ENCODE peak calls at places on chromosome 16, in ten cellular contexts. Q is lung, X is prostate gland, N is psoas muscle, G is tibial artery, Y is endodermal cell, K is cardiac muscle cell, W is mammary epithelial cell, V is pancreas, D is left lung. C is an unnamed sample. For H3K4me1 and H3K27me3, the result is how much of the 10 kb centered on the place peaks cover.

GRCh38 chr16:30747799-30748633 is at the start of gene PHKG2:
- DNase-seq in Q (peak), X (peak), V (peak), K (peak), G (peak), N (peak), Y (peak), W (peak), D (peak), C (peak)

GRCh38 chr16:84072014-84072413 is 29.4 kb upstream of the SLC38A8 start:
- DNase-seq in Q (no peak), G (no peak), Y (no peak), X (no peak), K (no peak), W (peak), N (no peak), D (no peak), V (no peak), C (no peak)

GRCh38 chr16:51129105-51129504 is 22.0 kb downstream of the SALL1 start:
- DNase-seq in D (no peak), V (no peak), G (no peak), Q (no peak), N (no peak), W (no peak), K (peak), Y (no peak), X (no peak), C (no peak)

GRCh38 chr16:13553453-13553985 is 366.4 kb upstream of the ERCC4 start:
- DNase-seq in N (no peak), Q (no peak), W (no peak), Y (no peak), D (no peak), V (no peak), K (no peak), G (no peak), X (no peak), C (no peak)

GRCh38 chr16:12573300-12573699 is 230.4 kb downstream of the CPPED1 start:
- DNase-seq in D (no peak), N (no peak), V (no peak), X (no peak), Q (no peak), W (no peak), Y (no peak), G (peak), K (no peak), C (no peak)

GRCh38 chr16:11004957-11005610 is 60.7 kb downstream of the CLEC16A start:
- DNase-seq in W (peak), N (no peak), K (no peak), G (no peak), Y (no peak), X (no peak), V (no peak), Q (no peak), D (no peak), C (peak)

GRCh38 chr16:79629003-79629402 is 28.5 kb upstream of the MAF start:
- DNase-seq in X (no peak), N (no peak), W (no peak), Y (no peak), V (no peak), D (no peak), K (no peak), Q (no peak), G (no peak), C (no peak)

GRCh38 chr16:60945225-60945624 is 1091.0 kb downstream of the CDH8 start:
- DNase-seq in D (no peak), K (peak), Q (no peak), G (no peak), N (no peak), X (no peak), Y (peak), W (no peak), V (no peak), C (no peak)

GRCh38 chr16:30184430-30185140 is 1.2 kb downstream of the CORO1A start:
- DNase-seq in Q (peak), N (no peak), W (peak), X (no peak), K (no peak), Y (peak), D (peak), V (peak), G (no peak), C (no peak)

GRCh38 chr16:73846292-73846849 is 450.2 kb upstream of the PSMD7 start:
- DNase-seq in D (no peak), N (no peak), W (no peak), V (no peak), K (peak), Y (peak), Q (no peak), X (no peak), G (no peak), C (no peak)

GRCh38 chr16:52557236-52557635 is 10.3 kb upstream of the TOX3 start:
- DNase-seq in Q (no peak), Y (no peak), W (no peak), V (no peak), X (no peak), K (no peak), N (no peak), D (no peak), G (no peak), C (no peak)

GRCh38 chr16:12016166-12016947 is 39.8 kb downstream of the SNX29 start:
- DNase-seq in G (no peak), X (no peak), Y (no peak), Q (no peak), N (no peak), W (peak), D (no peak), V (no peak), K (no peak), C (no peak)

GRCh38 chr16:70711211-70711978 is 25.5 kb upstream of the MTSS2 start:
- DNase-seq in D (no peak), Q (no peak), G (no peak), V (no peak), Y (no peak), N (no peak), K (peak), W (no peak), X (no peak), C (no peak)

GRCh38 chr16:29994613-29995329 is 646 bp downstream of the HIRIP3 start:
- DNase-seq in Q (peak), G (peak), K (no peak), X (no peak), N (peak), D (peak), V (peak), Y (no peak), W (peak), C (no peak)

GRCh38 chr16:58331024-58331707 is 36.3 kb upstream of the PRSS54 start:
- DNase-seq in Q (no peak), N (no peak), W (no peak), K (peak), G (no peak), V (no peak), Y (peak), D (no peak), X (no peak), C (no peak)

GRCh38 chr16:57016301-57016700 is 26.9 kb downstream of the NLRC5 start:
- DNase-seq in G (no peak), V (no peak), K (no peak), X (no peak), D (no peak), Y (no peak), N (no peak), W (no peak), Q (no peak), C (no peak)

GRCh38 chr16:72311426-72311825 is 139.5 kb upstream of the PMFBP1 start:
- DNase-seq in G (no peak), K (no peak), X (no peak), W (no peak), Q (no peak), D (no peak), V (no peak), N (no peak), Y (no peak), C (no peak)

GRCh38 chr16:9258423-9259051 is 167.1 kb downstream of the HAPSTR1 start:
- DNase-seq in N (peak), Q (peak), X (peak), K (peak), G (no peak), V (no peak), Y (peak), D (no peak), W (peak), C (no peak)

GRCh38 chr16:23466162-23466885 is 13.3 kb upstream of the COG7 start:
- DNase-seq in K (no peak), Y (no peak), W (peak), D (no peak), V (no peak), N (peak), Q (no peak), X (no peak), G (no peak), C (no peak)

GRCh38 chr16:80176114-80176513 is 364.7 kb upstream of the DYNLRB2 start:
- DNase-seq in Y (no peak), D (no peak), V (no peak), X (no peak), Q (no peak), N (no peak), K (no peak), G (no peak), W (no peak), C (no peak)

GRCh38 chr16:13351222-13351621 is 449.8 kb downstream of the SHISA9 start:
- DNase-seq in N (no peak), W (no peak), Q (no peak), K (no peak), D (no peak), Y (no peak), G (no peak), V (no peak), X (no peak), C (no peak)

GRCh38 chr16:75928295-75928694 is 202.0 kb upstream of the CPHXL start:
- DNase-seq in G (no peak), X (no peak), Q (no peak), V (no peak), K (no peak), N (no peak), Y (no peak), D (no peak), W (no peak), C (no peak)

GRCh38 chr16:46996391-46996790 is 22.9 kb upstream of the DNAJA2 start:
- DNase-seq in W (no peak), X (no peak), G (no peak), Q (no peak), N (no peak), V (no peak), D (no peak), K (no peak), Y (peak), C (no peak)

GRCh38 chr16:28042856-28043255 is 20.7 kb downstream of the GSG1L start:
- DNase-seq in X (no peak), K (no peak), D (no peak), W (no peak), V (no peak), Q (no peak), N (no peak), G (no peak), Y (no peak), C (no peak)

GRCh38 chr16:10979717-10980601 is 35.6 kb downstream of the CLEC16A start:
- DNase-seq in Y (peak), N (peak), Q (peak), X (peak), G (peak), K (no peak), D (no peak), V (no peak), W (peak), C (peak)

GRCh38 chr16:886802-887731 is 83.7 kb downstream of the LMF1 start:
- DNase-seq in V (peak), W (no peak), G (no peak), Q (no peak), D (peak), X (no peak), K (peak), Y (peak), N (peak), C (no peak)

GRCh38 chr16:75593825-75594820 is 27.9 kb downstream of the GABARAPL2 start:
- DNase-seq in X (no peak), G (peak), Y (peak), N (no peak), D (no peak), K (no peak), V (no peak), W (peak), Q (no peak), C (no peak)

GRCh38 chr16:85210423-85211169 is 98.3 kb upstream of the CIBAR2 start:
- DNase-seq in G (no peak), D (peak), X (no peak), W (peak), K (no peak), V (no peak), Q (no peak), Y (no peak), N (no peak), C (no peak)

GRCh38 chr16:19400709-19401108 is 17.0 kb upstream of the TMC5 start:
- DNase-seq in N (no peak), W (no peak), K (no peak), D (no peak), X (no peak), G (no peak), Y (peak), Q (no peak), V (no peak), C (no peak)
- TF ChIP-seq CTCF in N (no peak), W (peak), K (no peak), D (no peak), X (no peak), G (no peak), Y (peak), Q (no peak), V (no peak), C (no peak)

DNA sequence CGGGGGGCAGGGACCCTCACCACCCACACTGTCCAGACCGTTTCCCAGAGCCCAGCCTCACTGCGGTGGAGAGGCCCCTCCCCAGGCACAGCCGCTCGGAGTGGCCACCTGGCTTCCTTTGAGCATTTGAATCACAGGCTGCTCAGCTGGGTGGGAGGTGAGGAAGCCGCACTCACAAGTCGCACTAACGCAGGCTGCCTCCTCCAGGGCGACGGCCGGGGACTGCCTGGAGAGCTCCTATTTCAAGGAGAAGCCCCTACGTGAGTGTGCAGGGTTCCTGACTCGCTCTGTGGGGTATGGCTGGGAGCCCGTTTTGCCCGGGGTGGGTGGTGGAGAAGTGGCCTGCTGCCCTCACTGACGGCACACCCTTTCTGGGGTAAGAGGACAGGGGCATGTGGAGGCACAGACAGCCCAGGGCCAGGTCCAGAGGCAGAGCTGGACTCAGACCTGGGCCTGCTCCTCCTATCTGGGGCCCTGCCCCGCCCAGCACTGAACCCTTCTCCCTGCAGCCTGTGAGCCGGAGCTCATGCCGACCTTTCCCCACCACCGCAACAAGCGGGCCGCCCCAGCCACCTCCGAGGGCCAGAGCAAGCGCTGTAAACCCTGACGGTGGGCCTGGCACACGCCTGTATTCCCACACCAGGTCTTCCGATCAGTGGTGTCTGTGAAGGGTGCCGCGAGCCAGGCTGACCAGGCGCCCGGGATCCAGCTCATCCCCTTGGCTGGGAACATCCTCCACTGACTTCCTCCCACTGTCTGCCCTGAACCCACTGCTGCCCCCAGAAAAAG is 6.2 kb downstream of the SPATA2L start:
- DNase-seq in X (no peak), W (no peak), K (no peak), N (no peak), V (peak), Y (peak), Q (no peak), G (no peak), D (peak), C (no peak)
- H3K4me1 ChIP-seq in X (under half), W (under half), K (under half), N (under half), V (under half), Y (under half), Q (under half), G (under half), D (under half), C (under half)

DNA sequence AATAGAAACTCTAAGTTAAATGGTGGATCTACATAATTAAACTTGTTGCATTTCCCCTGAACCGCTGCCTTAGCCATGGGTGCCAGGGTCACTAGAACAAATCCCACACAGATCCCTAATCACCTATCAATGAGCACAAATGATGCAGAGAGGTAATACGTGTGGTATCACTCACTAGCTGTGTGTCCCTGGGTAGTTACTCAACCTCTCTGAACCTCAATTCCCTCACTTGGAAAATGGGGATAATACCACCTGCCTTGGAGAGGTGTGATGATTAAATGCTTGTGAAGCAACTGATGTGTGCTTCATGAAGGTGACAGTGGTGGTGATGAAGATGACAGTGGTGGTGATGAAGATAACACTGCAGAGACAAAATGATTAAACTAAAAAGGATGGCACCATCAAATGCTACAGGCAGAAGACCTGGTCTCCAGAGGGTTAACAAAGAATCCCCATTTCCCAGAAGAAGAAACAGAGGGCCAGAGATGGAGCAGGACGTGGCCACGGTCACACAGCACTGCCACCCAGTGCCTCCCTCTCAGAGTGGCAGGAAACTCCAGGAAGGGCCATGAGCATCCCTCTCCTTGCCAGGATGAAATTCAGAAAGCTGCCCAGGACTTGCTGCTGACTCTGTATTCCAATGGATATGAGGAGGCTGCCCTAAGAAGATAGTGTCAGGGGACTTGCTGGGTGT is 17.9 kb upstream of the FOXF1 start:
- DNase-seq in W (no peak), Y (no peak), N (no peak), D (no peak), K (no peak), V (no peak), G (no peak), X (no peak), Q (no peak), C (no peak)
- H3K27me3 ChIP-seq in W (under half), Y (half or more), N (half or more), D (half or more), K (half or more), V (under half), G (half or more), X (under half), Q (under half), C (half or more)

GRCh38 chr16:24906199-24906808 is 60.5 kb downstream of the SLC5A11 start:
- DNase-seq in G (no peak), V (no peak), D (no peak), W (no peak), Q (no peak), K (no peak), N (no peak), X (no peak), Y (no peak), C (no peak)
- TF ChIP-seq CTCF in G (peak), V (peak), D (peak), W (peak), Q (no peak), K (peak), N (peak), X (peak), Y (peak), C (peak)

DNA sequence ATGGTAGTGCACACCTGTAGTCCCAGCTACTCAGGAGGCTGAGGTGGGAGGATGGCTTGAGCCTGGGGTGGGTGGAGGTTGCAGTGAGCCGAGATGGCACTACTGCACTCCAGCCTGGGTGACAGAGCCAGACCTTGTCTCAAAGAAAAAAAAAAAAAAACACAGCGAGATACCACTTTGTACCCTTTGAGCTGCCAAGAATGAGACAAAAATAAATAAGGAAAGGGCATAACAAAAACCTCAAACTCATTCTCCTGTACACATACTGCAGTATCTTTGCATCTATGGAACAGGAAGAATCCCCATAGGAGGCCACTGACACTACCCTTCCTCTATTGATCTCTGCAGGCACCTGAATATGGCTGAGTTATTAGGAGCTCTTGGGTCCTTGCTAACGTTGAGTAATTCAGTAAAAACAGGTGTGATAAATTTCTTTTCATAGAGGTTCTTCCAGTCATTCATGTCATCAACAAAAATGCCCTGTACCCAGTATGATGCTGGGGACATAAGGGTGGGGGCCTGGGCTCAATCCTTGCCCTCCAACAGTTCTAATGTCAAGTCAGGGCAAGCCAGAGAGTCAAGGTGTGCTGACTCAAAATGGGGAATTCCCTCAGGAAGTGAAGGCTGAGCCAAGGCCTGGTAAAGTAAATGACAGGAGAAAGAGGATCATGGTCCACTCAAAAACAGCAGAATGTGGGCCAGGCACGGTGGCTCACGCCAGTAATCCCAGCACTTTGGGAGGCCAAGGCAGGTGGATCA is 26.9 kb downstream of the RANBP10 start:
- DNase-seq in G (no peak), K (no peak), D (peak), Q (no peak), V (no peak), N (no peak), X (peak), W (peak), Y (no peak), C (no peak)
- H3K4me1 ChIP-seq in G (under half), K (under half), D (under half), Q (under half), V (under half), N (under half), X (under half), W (under half), Y (under half), C (under half)